ENCODE peak calls at places on chromosomes 6 and 20, in five cellular contexts. G is body of pancreas; V is neural crest cell; H is CD8-positive, alpha-beta memory T cell; S is astrocyte of the spinal cord. Y is an unnamed sample.

GRCh38 chr6:102520981-102521380 is 1127.5 kb downstream of the GRIK2 start:
- DNase-seq in S (no peak), H (no peak), G (no peak), V (no peak), Y (no peak)

GRCh38 chr6:3518356-3518841 is 61.5 kb upstream of the SLC22A23 start:
- DNase-seq in H (no peak), V (no peak), S (peak; percentile 69), G (no peak), Y (peak; percentile 72)

GRCh38 chr6:160253714-160254113 is 4.9 kb downstream of the SLC22A2 start:
- DNase-seq in G (no peak), S (no peak), H (no peak), V (no peak), Y (no peak)

GRCh38 chr20:7702141-7702540 is 238.1 kb downstream of the HAO1 start:
- DNase-seq in H (no peak), S (no peak), V (no peak), G (no peak), Y (no peak)

GRCh38 chr20:46065691-46066090 is 24.1 kb downstream of the NCOA5 start:
- DNase-seq in G (no peak), V (no peak), H (no peak), S (no peak), Y (no peak)

GRCh38 chr6:43428874-43429273 is 1.5 kb downstream of the ABCC10 start:
- DNase-seq in S (no peak), G (no peak), V (no peak), H (no peak), Y (no peak)

GRCh38 chr6:126632271-126632670 is 292.4 kb downstream of the CENPW start:
- DNase-seq in G (no peak), S (no peak), H (no peak), V (no peak), Y (no peak)

GRCh38 chr6:4224082-4224978 is 89.0 kb upstream of the ECI2 start:
- DNase-seq in S (peak; percentile 62), H (no peak), G (no peak), V (no peak), Y (peak; percentile 86)

GRCh38 chr6:5398530-5398929 is 137.2 kb downstream of the FARS2 start:
- DNase-seq in S (peak; percentile 42), V (no peak), H (peak; percentile 22), G (no peak), Y (peak; percentile 51)

GRCh38 chr20:24981282-24981681 is 11.3 kb downstream of the APMAP start:
- DNase-seq in V (no peak), G (no peak), H (no peak), S (no peak), Y (no peak)

GRCh38 chr20:10217517-10218410 is 866 bp upstream of the SNAP25 start:
- DNase-seq in H (no peak), V (peak; percentile 51), G (peak; percentile 37), S (peak; percentile 95), Y (peak; percentile 27)

GRCh38 chr6:124066995-124067552 is 263.4 kb downstream of the NKAIN2 start:
- DNase-seq in S (peak; percentile 20), G (no peak), V (no peak), H (no peak), Y (no peak)

GRCh38 chr6:30939473-30939872 is 1.3 kb upstream of the MUCL3 start:
- DNase-seq in H (no peak), S (no peak), V (no peak), G (peak; percentile 72), Y (no peak)

GRCh38 chr6:166266336-166266735 is 41.9 kb downstream of the PRR18 start:
- DNase-seq in G (no peak), H (no peak), S (no peak), V (no peak), Y (no peak)

GRCh38 chr20:38387953-38388352 is 41.7 kb downstream of the LBP start:
- DNase-seq in H (no peak), S (no peak), G (no peak), V (no peak), Y (no peak)

Y was measured in A172.